ENCODE peak calls at places on chromosomes 13 and 19, in nine cellular contexts. M is aorta, X is lower lobe of right lung, V is left ventricle myocardium inferior, S is A673, Y is heart left ventricle, G is lung, L is adrenal gland, Z is OCI-LY7. N is an unnamed sample. For H3K36me3, the result is how much of the 10 kb centered on the place peaks cover.

GRCh38 chr13:71964491-71965108 is 97.6 kb upstream of the DACH1 start:
- DNase-seq in M (no peak), X (no peak), V (no peak), S (no peak), Y (no peak), G (no peak), L (no peak), Z (no peak), N (no peak)

GRCh38 chr13:99661791-99662190 is 160.5 kb downstream of the TM9SF2 start:
- DNase-seq in M (no peak), X (no peak), V (no peak), S (peak), Y (no peak), G (no peak), L (no peak), Z (no peak), N (no peak)

GRCh38 chr19:51687791-51688664 is 5.1 kb upstream of the SPACA6 start:
- DNase-seq in M (peak), X (peak), V (peak), S (peak), Y (peak), G (peak), L (peak), Z (no peak), N (peak)

GRCh38 chr19:58388175-58388526 is 1.1 kb downstream of the RPS5 start:
- DNase-seq in M (no peak), X (no peak), V (no peak), S (no peak), Y (no peak), G (no peak), L (no peak), Z (no peak), N (no peak)

GRCh38 chr13:29840585-29840984 is 9.8 kb downstream of the UBL3 start:
- DNase-seq in M (no peak), X (no peak), V (no peak), S (no peak), Y (no peak), G (no peak), L (no peak), Z (no peak), N (no peak)

GRCh38 chr19:35030257-35031071 is at the start of gene SCN1B:
- DNase-seq in M (peak), X (no peak), V (peak), S (peak), Y (peak), G (peak), L (peak), Z (no peak), N (peak)

GRCh38 chr13:44415815-44416214 is 42.2 kb downstream of the SERP2 start:
- DNase-seq in M (peak), X (no peak), V (no peak), S (no peak), Y (no peak), G (no peak), L (no peak), Z (no peak), N (no peak)

GRCh38 chr19:54600228-54600627 is 6.8 kb downstream of the LILRA1 start:
- DNase-seq in M (no peak), X (no peak), V (no peak), S (no peak), Y (no peak), G (no peak), L (no peak), Z (no peak), N (no peak)

GRCh38 chr19:47839913-47840312 is 18.2 kb downstream of the CRX start:
- DNase-seq in M (no peak), X (no peak), V (no peak), S (no peak), Y (no peak), G (no peak), L (no peak), Z (no peak), N (peak)

GRCh38 chr19:8393871-8394250 is 3.7 kb downstream of the RAB11B start:
- DNase-seq in M (no peak), X (no peak), V (no peak), S (no peak), Y (no peak), G (no peak), L (no peak), Z (no peak), N (no peak)

GRCh38 chr13:51534075-51534817 is 50.0 kb upstream of the WDFY2 start:
- DNase-seq in M (no peak), X (peak), V (peak), S (peak), Y (peak), G (no peak), L (no peak), Z (no peak), N (peak)

GRCh38 chr13:81610613-81611012 is 1269.7 kb upstream of the SPRY2 start:
- DNase-seq in M (no peak), X (no peak), V (no peak), S (no peak), Y (no peak), G (no peak), L (no peak), Z (no peak), N (no peak)

GRCh38 chr13:92677571-92677970 is 549.0 kb upstream of the GPC6 start:
- DNase-seq in M (no peak), X (no peak), V (no peak), S (peak), Y (no peak), G (no peak), L (no peak), Z (no peak), N (peak)

GRCh38 chr19:35996777-35997176 is 1.8 kb downstream of the SDHAF1 start:
- DNase-seq in M (no peak), X (no peak), V (no peak), S (no peak), Y (no peak), G (no peak), L (no peak), Z (no peak), N (no peak)

GRCh38 chr19:46022061-46022430 is 807 bp downstream of the PGLYRP1 start:
- DNase-seq in M (no peak), X (no peak), V (no peak), S (no peak), Y (no peak), G (no peak), L (no peak), Z (no peak), N (no peak)

GRCh38 chr13:51359352-51359751 is 19.9 kb downstream of the SERPINE3 start:
- DNase-seq in M (no peak), X (no peak), V (no peak), S (no peak), Y (no peak), G (no peak), L (no peak), Z (no peak), N (no peak)

GRCh38 chr13:31742102-31742695 is 2.9 kb downstream of the RXFP2 start:
- DNase-seq in M (peak), X (peak), V (peak), S (peak), Y (peak), G (peak), L (peak), Z (peak), N (peak)

GRCh38 chr19:49502866-49503581 is 6.8 kb downstream of the RPS11 start:
- DNase-seq in M (no peak), X (peak), V (no peak), S (peak), Y (no peak), G (no peak), L (no peak), Z (peak), N (peak)

GRCh38 chr13:98327326-98328314 is 150.6 kb upstream of the RNF113B start:
- DNase-seq in M (no peak), X (no peak), V (no peak), S (peak), Y (no peak), G (no peak), L (no peak), Z (no peak), N (no peak)

GRCh38 chr13:74227476-74228158 is 93.4 kb upstream of the KLF12 start:
- DNase-seq in M (no peak), X (no peak), V (no peak), S (no peak), Y (no peak), G (no peak), L (no peak), Z (no peak), N (no peak)

GRCh38 chr13:74229242-74229641 is 95.0 kb upstream of the KLF12 start:
- DNase-seq in M (no peak), X (no peak), V (no peak), S (no peak), Y (no peak), G (no peak), L (no peak), Z (no peak), N (no peak)

GRCh38 chr13:74226791-74227475 is 92.7 kb upstream of the KLF12 start:
- DNase-seq in M (no peak), X (no peak), V (no peak), S (no peak), Y (no peak), G (no peak), L (no peak), Z (no peak), N (peak)

DNA sequence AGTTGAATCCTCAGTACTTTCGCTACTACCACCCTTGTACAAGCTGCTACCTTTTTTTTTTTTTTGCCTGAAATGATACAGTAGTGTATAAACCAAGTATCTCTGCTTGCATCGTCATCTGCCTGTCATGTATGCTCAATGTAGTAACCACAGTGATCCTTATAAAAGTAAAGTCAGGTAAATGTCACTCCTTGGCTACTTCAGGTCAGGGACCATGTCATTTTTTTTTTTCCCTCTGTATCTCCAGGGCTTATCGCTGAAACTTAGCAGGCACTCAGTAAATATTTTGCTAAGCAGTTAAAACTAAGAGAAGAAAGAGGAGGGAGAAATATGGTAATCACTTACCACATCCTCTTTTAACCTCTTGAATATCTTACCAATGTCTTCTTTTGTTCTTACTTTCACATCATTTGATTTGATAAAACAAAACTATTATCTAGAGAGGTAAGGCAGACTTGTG is 96.8 kb upstream of the KLF12 start:
- DNase-seq in M (no peak), X (no peak), V (no peak), S (no peak), Y (no peak), G (no peak), L (no peak), Z (no peak), N (no peak)
- H3K4me3 ChIP-seq in M (no peak), X (no peak), V (no peak), S (no peak), Y (no peak), G (no peak), L (no peak), Z (no peak), N (no peak)

DNA sequence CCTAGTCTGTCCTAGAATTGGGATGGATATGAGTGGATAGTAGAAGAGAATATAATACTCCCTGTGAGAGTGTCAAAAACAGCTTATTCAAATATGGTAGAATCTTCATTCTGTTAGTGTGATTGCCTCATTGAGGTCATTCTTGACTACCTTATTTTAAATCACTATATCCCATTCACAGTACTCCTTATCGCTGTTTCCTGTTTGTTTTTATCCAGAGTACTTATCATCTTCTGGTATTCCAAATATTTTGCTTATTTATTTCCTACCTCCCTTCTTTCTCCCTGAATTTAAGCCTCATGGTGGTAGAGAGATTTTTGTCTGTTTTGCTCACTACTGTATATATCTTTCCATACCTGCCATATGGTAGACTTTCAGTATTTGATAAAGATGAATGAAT is 9.9 kb downstream of the NDFIP2 start:
- DNase-seq in M (no peak), X (no peak), V (no peak), S (no peak), Y (no peak), G (no peak), L (no peak), Z (no peak), N (no peak)
- H3K27ac ChIP-seq in M (no peak), X (peak), V (no peak), S (no peak), Y (no peak), G (no peak), L (no peak), Z (no peak), N (no peak)

GRCh38 chr13:95937700-95938320 is 115.4 kb downstream of the UGGT2 start:
- DNase-seq in M (no peak), X (no peak), V (no peak), S (no peak), Y (no peak), G (no peak), L (no peak), Z (no peak), N (no peak)
- H3K36me3 ChIP-seq in M (under half), X (under half), V (half or more), S (under half), Y (half or more), G (under half), L (under half), Z (under half), N (under half)

DNA sequence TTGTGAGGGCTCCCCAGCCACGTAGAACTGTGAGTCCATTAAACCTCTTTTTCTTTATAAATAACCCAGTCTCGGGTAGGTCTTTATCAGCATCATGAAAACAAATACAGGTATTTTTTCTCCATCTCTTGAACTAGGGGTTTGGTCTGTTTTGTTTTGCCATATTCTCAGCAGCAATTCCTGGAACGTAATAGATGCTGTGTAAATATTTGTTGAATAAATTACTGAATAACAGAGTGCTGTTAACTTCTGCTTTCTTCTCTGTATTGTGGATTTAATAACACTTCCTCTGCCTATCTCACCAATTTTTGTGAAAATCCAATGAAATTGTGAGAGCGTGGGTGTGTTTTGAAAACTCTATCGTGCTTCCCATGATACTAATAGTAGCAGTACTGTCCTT is 429.4 kb downstream of the DCT start:
- DNase-seq in M (no peak), X (no peak), V (no peak), S (no peak), Y (no peak), G (no peak), L (no peak), Z (no peak), N (no peak)
- H3K4me3 ChIP-seq in M (no peak), X (no peak), V (no peak), S (no peak), Y (no peak), G (no peak), L (no peak), Z (no peak), N (no peak)

N was measured in SJCRH30.